ENCODE peak calls at places on chromosomes 13 and 19, in six cellular contexts. H is stimulated activated CD4-positive, alpha-beta T cell treated with anti-CD3 and anti-CD28 coated beads, Interleukin-1b, Interleukin-23, amount 100 ng/mL, for 24 hours; I is HEK293T; N is NCI-H1092 treated with DMSO at 0.1 percent for 48 hours; T is EL; A is posterior vena cava. Z is an unnamed sample.

GRCh38 chr19:27780367-27781065 is 1432.4 kb downstream of the UQCRFS1 start:
- DNase-seq in H (no peak), I (no peak), N (no peak), T (no peak), A (no peak), Z (no peak)

GRCh38 chr13:43584711-43585110 is 202.1 kb downstream of the ENOX1 start:
- DNase-seq in H (no peak), I (no peak), N (no peak), T (no peak), A (no peak), Z (no peak)

GRCh38 chr19:33535176-33535575 is 13.6 kb upstream of the PEPD start:
- DNase-seq in H (no peak), I (no peak), N (no peak), T (no peak), A (no peak), Z (no peak)

GRCh38 chr13:111506131-111506530 is 185.7 kb downstream of the TEX29 start:
- DNase-seq in H (no peak), I (no peak), N (no peak), T (no peak), A (peak), Z (peak)

GRCh38 chr19:51821921-51822716 is 27.2 kb downstream of the FPR3 start:
- DNase-seq in H (no peak), I (no peak), N (no peak), T (no peak), A (no peak), Z (no peak)

GRCh38 chr19:43751466-43752220 is 3.1 kb downstream of the SMG9 start:
- DNase-seq in H (no peak), I (no peak), N (no peak), T (peak), A (no peak), Z (no peak)

GRCh38 chr19:10112895-10113591 is 1.6 kb downstream of the P2RY11 start:
- DNase-seq in H (no peak), I (peak), N (peak), T (peak), A (peak), Z (peak)

GRCh38 chr19:14840206-14840605 is 5.2 kb upstream of the OR7A5 start:
- DNase-seq in H (no peak), I (no peak), N (no peak), T (no peak), A (no peak), Z (no peak)

GRCh38 chr19:5645409-5645808 is 22.5 kb downstream of the SAFB start:
- DNase-seq in H (no peak), I (no peak), N (peak), T (no peak), A (peak), Z (no peak)

GRCh38 chr19:50460161-50460765 is 16.0 kb upstream of the EMC10 start:
- DNase-seq in H (no peak), I (no peak), N (no peak), T (peak), A (no peak), Z (no peak)

GRCh38 chr19:4457654-4458406 is at the start of gene UBXN6:
- DNase-seq in H (peak), I (peak), N (peak), T (peak), A (peak), Z (peak)

Z was measured in testis.